ENCODE peak calls at places on chromosomes 6 and 20, in seven cellular contexts. W, Z, O, J, I, Y and E are unnamed samples.

GRCh38 chr20:50303573-50304500 is 113.2 kb downstream of the CEBPB start:
- DNase-seq in W (peak; percentile 52), Z (no peak), O (no peak), J (no peak), I (peak; percentile 84), Y (peak; percentile 81), E (peak; percentile 98)

GRCh38 chr6:73514746-73515110 is 6.1 kb downstream of the EEF1A1 start:
- DNase-seq in W (no peak), Z (no peak), O (no peak), J (no peak), I (no peak), Y (no peak), E (no peak)

GRCh38 chr6:85676086-85676729 is 33.5 kb upstream of the SYNCRIP start:
- DNase-seq in W (no peak), Z (no peak), O (no peak), J (no peak), I (no peak), Y (no peak), E (no peak)

GRCh38 chr6:44219053-44219814 is 2.5 kb downstream of the MYMX start:
- DNase-seq in W (peak; percentile 54), Z (no peak), O (no peak), J (no peak), I (peak; percentile 88), Y (peak; percentile 85), E (peak; percentile 95)

GRCh38 chr6:136582702-136583471 is 32.7 kb upstream of the MAP7 start:
- DNase-seq in W (no peak), Z (peak; percentile 22), O (no peak), J (no peak), I (no peak), Y (no peak), E (no peak)

GRCh38 chr20:7151666-7152065 is 384.2 kb downstream of the BMP2 start:
- DNase-seq in W (no peak), Z (no peak), O (no peak), J (no peak), I (no peak), Y (no peak), E (no peak)

GRCh38 chr20:2771631-2772080 is 28.8 kb downstream of the CPXM1 start:
- DNase-seq in W (no peak), Z (no peak), O (no peak), J (no peak), I (no peak), Y (no peak), E (no peak)

GRCh38 chr6:147301070-147301469 is 96.9 kb downstream of the STXBP5 start:
- DNase-seq in W (no peak), Z (no peak), O (no peak), J (no peak), I (no peak), Y (no peak), E (no peak)

GRCh38 chr6:89799756-89800155 is 19.8 kb downstream of the MDN1 start:
- DNase-seq in W (no peak), Z (no peak), O (no peak), J (no peak), I (no peak), Y (no peak), E (no peak)

GRCh38 chr6:3389390-3390167 is 67.3 kb downstream of the SLC22A23 start:
- DNase-seq in W (no peak), Z (no peak), O (no peak), J (no peak), I (no peak), Y (no peak), E (no peak)

GRCh38 chr6:91664327-91664959 is 1077.6 kb upstream of the MAP3K7 start:
- DNase-seq in W (no peak), Z (no peak), O (no peak), J (no peak), I (no peak), Y (no peak), E (no peak)

GRCh38 chr6:136069119-136069518 is 181.0 kb downstream of the MTFR2 start:
- DNase-seq in W (no peak), Z (no peak), O (no peak), J (no peak), I (no peak), Y (no peak), E (no peak)

DNA sequence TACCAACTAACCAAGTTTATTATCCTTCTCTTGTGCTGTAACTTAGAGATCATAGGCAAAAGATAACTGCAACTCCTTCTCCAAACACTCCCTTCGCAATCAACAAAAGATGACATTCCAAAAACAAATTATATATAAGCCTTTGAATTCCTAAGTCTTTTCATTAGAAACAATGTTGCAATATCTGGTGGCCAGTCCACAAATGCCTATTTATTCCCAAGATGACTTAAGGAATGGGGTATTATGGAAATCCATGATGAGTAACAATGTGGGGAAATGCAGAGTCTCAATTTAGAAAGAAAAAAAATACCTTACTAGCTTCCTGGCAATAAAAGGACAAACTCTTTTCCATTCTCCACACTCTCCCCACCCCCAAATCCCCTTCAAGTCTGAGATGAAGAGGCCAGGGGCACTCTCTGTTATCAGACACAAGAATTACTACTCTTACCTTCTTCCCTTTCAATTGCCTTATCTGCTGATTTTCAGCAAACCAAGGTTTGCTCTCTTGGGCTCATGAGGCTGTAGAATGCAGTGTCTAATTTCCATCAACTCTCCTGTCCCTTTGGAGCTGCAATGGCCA is 27.3 kb downstream of the BTBD9 start:
- DNase-seq in W (no peak), Z (no peak), O (no peak), J (no peak), I (no peak), Y (no peak), E (no peak)
- TF ChIP-seq POLR2AphosphoS5 in W (no peak), Z (no peak), O (no peak), J (no peak), I (no peak), Y (no peak), E (no peak)

GRCh38 chr20:57405236-57406016 is 14.2 kb downstream of the RBM38 start:
- DNase-seq in W (no peak), Z (no peak), O (no peak), J (no peak), I (no peak), Y (no peak), E (no peak)

GRCh38 chr20:57404419-57405072 is 13.3 kb downstream of the RBM38 start:
- DNase-seq in W (no peak), Z (no peak), O (no peak), J (no peak), I (no peak), Y (no peak), E (no peak)

GRCh38 chr20:57401565-57401918 is 10.3 kb downstream of the RBM38 start:
- DNase-seq in W (no peak), Z (no peak), O (no peak), J (no peak), I (no peak), Y (no peak), E (no peak)

GRCh38 chr20:57402206-57403125 is 11.3 kb downstream of the RBM38 start:
- DNase-seq in W (no peak), Z (no peak), O (no peak), J (no peak), I (no peak), Y (no peak), E (no peak)

DNA sequence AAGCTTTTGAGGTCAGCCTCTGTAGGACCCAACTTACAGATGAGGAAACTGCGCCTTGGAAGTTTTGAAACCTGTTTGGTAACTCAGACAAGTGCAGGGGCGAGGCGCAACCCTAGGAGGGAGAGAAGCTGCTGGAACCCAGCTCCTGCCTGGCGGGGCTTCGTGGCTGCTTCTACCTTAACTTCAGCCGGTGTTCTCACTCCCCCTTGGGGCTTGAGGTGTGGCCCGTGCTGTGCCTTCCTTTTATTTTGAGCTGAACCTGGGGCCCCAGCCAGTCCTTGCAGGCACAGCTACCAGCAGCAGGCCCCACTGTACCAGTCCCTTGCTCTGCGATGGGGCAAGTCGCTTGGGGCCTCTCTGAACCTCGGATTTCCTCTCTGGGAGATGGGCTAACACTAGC is 12.0 kb downstream of the RBM38 start:
- DNase-seq in W (no peak), Z (no peak), O (no peak), J (no peak), I (no peak), Y (no peak), E (no peak)
- H3K4me1 ChIP-seq in W (no peaks in the 10 kb centered on the region), Z (no peaks in the 10 kb centered on the region), O (peaks cover 26% of the 10 kb centered on the region), J (no peaks in the 10 kb centered on the region), I (peaks cover 30% of the 10 kb centered on the region), Y (peaks cover 48% of the 10 kb centered on the region), E (peaks cover 100% of the 10 kb centered on the region)

GRCh38 chr6:110859335-110859792 is 15.2 kb upstream of the AMD1 start:
- DNase-seq in W (no peak), Z (no peak), O (no peak), J (no peak), I (no peak), Y (no peak), E (no peak)
- TF ChIP-seq POLR2AphosphoS5 in W (no peak), Z (no peak), O (no peak), J (no peak), I (no peak), Y (no peak), E (no peak)

GRCh38 chr6:142854589-142855488 is 90.1 kb downstream of the HIVEP2 start:
- DNase-seq in W (no peak), Z (no peak), O (no peak), J (no peak), I (no peak), Y (no peak), E (no peak)

GRCh38 chr6:142857609-142858195 is 87.3 kb downstream of the HIVEP2 start:
- DNase-seq in W (no peak), Z (no peak), O (no peak), J (no peak), I (no peak), Y (no peak), E (no peak)

GRCh38 chr6:142856857-142857608 is 87.9 kb downstream of the HIVEP2 start:
- DNase-seq in W (no peak), Z (no peak), O (no peak), J (no peak), I (no peak), Y (peak; percentile 32), E (no peak)

GRCh38 chr6:142856607-142856856 is 88.4 kb downstream of the HIVEP2 start:
- DNase-seq in W (no peak), Z (no peak), O (no peak), J (no peak), I (no peak), Y (no peak), E (no peak)

GRCh38 chr6:142855877-142856606 is 88.9 kb downstream of the HIVEP2 start:
- DNase-seq in W (no peak), Z (no peak), O (no peak), J (no peak), I (no peak), Y (no peak), E (no peak)
- H3K4me1 ChIP-seq in W (no peaks in the 10 kb centered on the region), Z (no peaks in the 10 kb centered on the region), O (peaks cover 22% of the 10 kb centered on the region), J (no peaks in the 10 kb centered on the region), I (peaks cover 5% of the 10 kb centered on the region), Y (peaks cover 54% of the 10 kb centered on the region), E (peaks cover 30% of the 10 kb centered on the region)

GRCh38 chr6:143060806-143061596 is at the start of gene AIG1:
- DNase-seq in W (no peak), Z (peak; percentile 47), O (no peak), J (no peak), I (no peak), Y (no peak), E (no peak)
- TF ChIP-seq POLR2AphosphoS5 in W (no peak), Z (peak; percentile 83), O (no peak), J (peak; percentile 37), I (no peak), Y (no peak), E (no peak)

GRCh38 chr20:34015401-34016335 is 22.0 kb downstream of the RALY start:
- DNase-seq in W (no peak), Z (no peak), O (no peak), J (no peak), I (no peak), Y (no peak), E (no peak)
- H3K4me1 ChIP-seq in W (no peaks in the 10 kb centered on the region), Z (no peaks in the 10 kb centered on the region), O (peaks cover 88% of the 10 kb centered on the region), J (peaks cover 10% of the 10 kb centered on the region), I (peaks cover 33% of the 10 kb centered on the region), Y (peaks cover 86% of the 10 kb centered on the region), E (peaks cover 49% of the 10 kb centered on the region)